ENCODE peak calls at places on chromosomes 13 and 19, in four cellular contexts. H, O, Q and B are unnamed samples.

GRCh38 chr19:55526216-55527196 is 10.4 kb downstream of the SBK2 start:
- DNase-seq in H (no peak), O (no peak), Q (no peak), B (peak; percentile 35)

GRCh38 chr19:51323481-51323891 is 12.0 kb downstream of the IGLON5 start:
- DNase-seq in O (no peak), Q (no peak), H (no peak), B (no peak)

GRCh38 chr13:71316964-71317363 is 550.0 kb downstream of the DACH1 start:
- DNase-seq in H (no peak), Q (no peak), O (no peak), B (no peak)

GRCh38 chr13:69704311-69704710 is 403.3 kb upstream of the ATXN8OS start:
- DNase-seq in O (no peak), H (no peak), Q (no peak), B (no peak)

GRCh38 chr19:13053761-13054604 is 48.7 kb downstream of the LYL1 start:
- DNase-seq in Q (no peak), O (peak; percentile 80), H (no peak), B (peak; percentile 76)

GRCh38 chr13:95524270-95524901 is 28.1 kb upstream of the CLDN10 start:
- DNase-seq in Q (no peak), O (no peak), H (no peak), B (no peak)

GRCh38 chr13:50672025-50672424 is 171.5 kb downstream of the DLEU7 start:
- DNase-seq in H (no peak), O (no peak), Q (no peak), B (no peak)

GRCh38 chr19:17394891-17395415 is 957 bp upstream of the CCDC194 start:
- DNase-seq in Q (peak; percentile 84), H (no peak), O (peak; percentile 71), B (peak; percentile 80)

GRCh38 chr19:13398780-13399726 is 107.2 kb downstream of the CACNA1A start:
- DNase-seq in H (no peak), O (peak; percentile 80), Q (peak; percentile 56), B (no peak)

GRCh38 chr19:13057147-13057572 is 45.5 kb downstream of the LYL1 start:
- DNase-seq in H (no peak), Q (no peak), O (no peak), B (no peak)

GRCh38 chr19:55249841-55250240 is 9.0 kb downstream of the PPP6R1 start:
- DNase-seq in O (no peak), Q (no peak), H (no peak), B (no peak)

DNA sequence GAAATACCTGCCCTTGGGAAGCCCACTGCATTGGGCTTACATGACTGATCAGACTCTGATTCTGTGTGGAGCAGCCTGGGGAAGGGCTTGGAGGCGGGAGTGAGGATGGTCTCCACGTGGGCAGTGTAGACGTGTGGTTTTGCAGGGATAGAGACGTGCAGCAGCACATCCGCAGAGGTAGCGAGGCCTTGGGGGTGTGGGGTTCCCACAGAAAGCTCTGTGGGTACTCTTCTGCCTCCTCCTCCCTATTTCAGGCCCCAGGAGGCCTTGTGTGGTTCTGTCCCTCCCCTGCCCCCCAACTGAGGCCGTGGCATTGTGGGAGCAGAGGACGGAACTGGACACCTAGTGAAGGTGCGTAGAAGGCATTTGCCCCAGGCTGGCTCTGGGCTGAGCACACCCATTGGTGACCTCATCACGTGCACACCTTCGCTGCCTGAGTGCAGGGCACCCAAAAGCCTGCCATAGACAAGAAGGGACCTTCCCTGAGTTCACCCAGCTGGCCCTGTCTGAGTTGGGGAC is 28.9 kb downstream of the PPP1R37 start:
- DNase-seq in H (peak; percentile 40), Q (no peak), O (no peak), B (peak; percentile 74)
- TF ChIP-seq JUND in H (no peak), Q (no peak), O (no peak), B (no peak)

DNA sequence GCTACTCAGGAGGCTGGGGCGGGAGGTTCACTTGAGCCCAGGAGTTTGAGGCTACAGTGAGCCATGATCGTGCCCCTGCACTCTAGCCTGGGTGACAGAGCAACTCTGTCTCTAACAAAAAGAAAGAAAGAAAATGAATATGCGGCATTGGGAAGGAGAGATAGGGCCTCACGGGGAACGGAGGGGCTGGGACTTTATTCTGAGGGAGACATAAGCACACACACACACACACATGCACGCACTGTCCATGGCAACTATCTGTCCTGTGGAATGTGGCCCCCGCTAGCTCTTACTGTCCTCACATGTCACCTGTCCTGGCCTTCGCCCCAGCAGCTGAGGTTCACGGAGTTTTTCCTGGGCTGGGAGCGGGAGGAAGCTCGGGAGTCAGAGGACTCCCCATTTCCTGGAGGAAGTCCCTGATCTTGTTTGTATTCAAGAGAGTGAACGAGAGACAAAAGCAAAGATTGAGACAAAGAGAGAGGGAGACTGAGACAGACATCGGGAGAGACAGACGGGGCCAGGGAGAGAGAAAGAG is 654 bp downstream of the STAP2 start:
- DNase-seq in H (no peak), O (no peak), Q (peak; percentile 17), B (no peak)
- TF ChIP-seq JUND in H (no peak), O (no peak), Q (no peak), B (no peak)

GRCh38 chr19:1290245-1290698 is 4.6 kb downstream of the EFNA2 start:
- DNase-seq in O (no peak), H (no peak), Q (no peak), B (no peak)

GRCh38 chr19:1292419-1293151 is 6.9 kb downstream of the EFNA2 start:
- DNase-seq in H (no peak), O (no peak), Q (no peak), B (no peak)

GRCh38 chr19:1293782-1294621 is 8.3 kb downstream of the EFNA2 start:
- DNase-seq in O (no peak), H (no peak), Q (no peak), B (no peak)

GRCh38 chr19:1290699-1291651 is 5.3 kb downstream of the EFNA2 start:
- DNase-seq in H (no peak), Q (no peak), O (no peak), B (no peak)

DNA sequence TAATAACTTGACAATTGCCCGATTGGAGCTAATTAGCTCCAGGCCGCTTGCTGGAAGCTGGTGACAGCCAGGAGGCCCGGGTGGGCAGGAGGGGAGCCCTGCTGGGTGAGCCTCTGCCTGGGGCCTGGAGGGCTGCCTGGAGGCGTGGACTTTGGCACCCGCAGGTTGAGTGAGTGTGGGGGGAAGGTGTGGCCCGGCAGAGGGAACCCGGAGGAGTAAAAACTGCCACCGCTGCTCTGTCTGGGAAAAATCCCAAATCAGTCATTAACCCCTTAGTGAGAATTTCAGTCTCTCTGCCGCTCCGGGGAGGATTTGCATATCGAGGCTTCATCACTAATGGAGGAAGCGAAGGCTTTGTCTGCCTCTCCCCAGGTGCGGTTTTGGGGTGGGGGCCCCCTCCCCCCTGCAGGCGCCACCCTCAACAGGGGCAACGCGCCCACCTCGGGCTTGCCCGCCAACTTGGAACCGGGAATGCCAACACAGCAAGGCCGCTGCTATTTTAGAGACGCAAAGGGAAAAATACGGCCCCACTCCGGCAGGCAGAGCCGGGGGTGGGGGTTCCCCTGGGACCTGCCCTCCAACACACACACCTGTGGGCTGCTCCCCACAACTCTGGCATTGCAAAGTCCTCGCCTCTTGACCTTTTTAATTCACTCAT is 6.2 kb downstream of the EFNA2 start:
- DNase-seq in H (no peak), O (no peak), Q (no peak), B (no peak)
- TF ChIP-seq JUND in H (no peak), O (no peak), Q (no peak), B (no peak)

GRCh38 chr19:6239401-6239844 is 40.4 kb downstream of the MLLT1 start:
- DNase-seq in O (no peak), H (no peak), Q (peak; percentile 44), B (no peak)
- TF ChIP-seq JUND in O (no peak), H (no peak), Q (no peak), B (no peak)

GRCh38 chr19:4707322-4707721 is 16.3 kb downstream of the DPP9 start:
- DNase-seq in O (no peak), H (no peak), Q (no peak), B (no peak)

GRCh38 chr19:4711211-4711610 is 12.4 kb downstream of the DPP9 start:
- DNase-seq in H (no peak), O (no peak), Q (no peak), B (no peak)

GRCh38 chr19:4710281-4710600 is 13.4 kb downstream of the DPP9 start:
- DNase-seq in H (no peak), Q (no peak), O (no peak), B (no peak)

GRCh38 chr19:4707956-4708650 is 15.5 kb downstream of the DPP9 start:
- DNase-seq in H (no peak), O (no peak), Q (no peak), B (no peak)

DNA sequence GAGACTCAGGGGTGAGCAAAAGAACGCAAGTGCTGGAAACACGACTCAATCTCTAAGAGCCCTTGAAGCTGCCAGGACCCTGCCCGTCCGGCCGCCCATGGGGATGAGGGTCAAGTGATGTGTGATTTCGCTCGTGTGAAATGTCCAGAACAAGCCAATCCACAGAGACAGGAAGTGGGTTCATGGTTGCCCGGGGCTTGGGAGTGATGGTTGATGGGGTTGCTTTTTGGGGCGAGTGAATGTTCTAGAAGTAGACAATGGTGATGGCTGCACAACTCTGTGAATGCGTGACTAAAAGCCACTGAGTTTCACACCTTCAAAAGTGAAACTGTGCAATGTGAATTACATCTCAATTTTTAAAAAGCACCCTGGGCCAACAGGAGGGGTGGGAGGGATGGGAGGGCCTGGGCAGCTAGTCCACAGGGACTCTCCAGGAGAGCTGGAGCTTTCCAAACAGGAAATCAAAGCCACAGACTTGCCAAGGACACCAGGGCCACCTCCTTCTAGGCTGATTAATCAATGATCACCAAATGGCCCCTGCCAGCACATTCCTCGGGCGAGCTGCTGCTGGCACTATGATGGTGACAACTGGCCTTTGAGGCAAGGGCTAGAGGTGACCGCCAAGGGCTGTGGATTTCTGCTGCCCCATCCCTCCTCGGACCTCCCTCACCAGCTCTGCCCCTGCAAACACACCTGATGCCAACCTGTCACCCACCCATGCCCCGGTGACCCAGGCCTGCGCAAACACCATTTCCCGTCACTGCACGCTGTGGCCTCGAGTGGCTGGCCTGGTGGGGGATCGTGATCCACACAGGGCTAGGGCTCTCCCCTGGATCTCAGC is 14.0 kb downstream of the DPP9 start:
- DNase-seq in H (no peak), O (no peak), Q (no peak), B (no peak)
- TF ChIP-seq JUND in H (no peak), O (no peak), Q (no peak), B (no peak)